ENCODE peak calls at places on chromosomes 11 and 22, in six cellular contexts. I, D, L, P, F and A are unnamed samples.

GRCh38 chr11:31173926-31174680 is 195.4 kb downstream of the DCDC1 start:
- DNase-seq in I (no peak), D (no peak), L (no peak), P (no peak), F (no peak), A (no peak)

GRCh38 chr11:66858186-66858938 is 1.5 kb downstream of the LRFN4 start:
- DNase-seq in I (peak; percentile 61), D (no peak), L (no peak), P (no peak), F (no peak), A (no peak)

GRCh38 chr22:26835929-26836528 is 178.6 kb downstream of the MIAT start:
- DNase-seq in I (no peak), D (peak; percentile 46), L (peak; percentile 11), P (peak; percentile 94), F (peak; percentile 45), A (peak; percentile 94)

GRCh38 chr22:23969071-23969470 is 2.4 kb downstream of the DDTL start:
- DNase-seq in I (no peak), D (no peak), L (no peak), P (no peak), F (no peak), A (no peak)

GRCh38 chr11:97557399-97557798 is 1167.6 kb downstream of the JRKL start:
- DNase-seq in I (no peak), D (no peak), L (no peak), P (no peak), F (peak; percentile 13), A (no peak)

GRCh38 chr22:37953062-37953436 is 352 bp downstream of the C22orf23 start:
- DNase-seq in I (no peak), D (no peak), L (no peak), P (no peak), F (no peak), A (no peak)

GRCh38 chr11:67563354-67564114 is 20.1 kb upstream of the GSTP1 start:
- DNase-seq in I (no peak), D (no peak), L (no peak), P (no peak), F (peak; percentile 92), A (no peak)

GRCh38 chr11:44484211-44484610 is 81.3 kb upstream of the CD82 start:
- DNase-seq in I (no peak), D (no peak), L (no peak), P (peak; percentile 62), F (peak; percentile 12), A (peak; percentile 81)

GRCh38 chr11:115360186-115360824 is 143.9 kb downstream of the CADM1 start:
- DNase-seq in I (no peak), D (no peak), L (no peak), P (no peak), F (no peak), A (no peak)

GRCh38 chr11:94800394-94800793 is 32.2 kb downstream of the AMOTL1 start:
- DNase-seq in I (no peak), D (no peak), L (no peak), P (no peak), F (no peak), A (no peak)

GRCh38 chr22:20429254-20430100 is 8.1 kb downstream of the SCARF2 start:
- DNase-seq in I (peak; percentile 87), D (peak; percentile 63), L (peak; percentile 79), P (peak; percentile 91), F (no peak), A (peak; percentile 96)

GRCh38 chr11:107259826-107260225 is 197.8 kb downstream of the CWF19L2 start:
- DNase-seq in I (no peak), D (no peak), L (no peak), P (no peak), F (no peak), A (no peak)

GRCh38 chr11:12201016-12201985 is 90.9 kb downstream of the MICAL2 start:
- DNase-seq in I (no peak), D (no peak), L (no peak), P (no peak), F (no peak), A (no peak)

GRCh38 chr11:86916330-86916729 is 38.9 kb downstream of the FZD4 start:
- DNase-seq in I (no peak), D (no peak), L (no peak), P (no peak), F (peak; percentile 96), A (no peak)

GRCh38 chr11:104926771-104927470 is 28.7 kb upstream of the CASP12 start:
- DNase-seq in I (no peak), D (no peak), L (no peak), P (peak; percentile 21), F (peak; percentile 19), A (peak; percentile 58)

GRCh38 chr22:36010913-36011312 is 17.7 kb downstream of the RBFOX2 start:
- DNase-seq in I (no peak), D (no peak), L (no peak), P (no peak), F (peak; percentile 27), A (no peak)

GRCh38 chr11:62687508-62688396 is 1.6 kb downstream of the LRRN4CL start:
- DNase-seq in I (peak; percentile 67), D (no peak), L (no peak), P (peak; percentile 85), F (no peak), A (peak; percentile 70)

GRCh38 chr11:128775513-128775912 is 81.6 kb downstream of the FLI1 start:
- DNase-seq in I (no peak), D (no peak), L (no peak), P (no peak), F (no peak), A (no peak)

GRCh38 chr11:125105921-125106320 is 5.5 kb downstream of the TMEM218 start:
- DNase-seq in I (no peak), D (no peak), L (no peak), P (no peak), F (no peak), A (no peak)

GRCh38 chr22:31970490-31971444 is 26.4 kb downstream of the YWHAH start:
- DNase-seq in I (peak; percentile 92), D (peak; percentile 86), L (peak; percentile 81), P (peak; percentile 86), F (peak; percentile 86), A (peak; percentile 99)

GRCh38 chr11:15707971-15708370 is 593.2 kb downstream of the INSC start:
- DNase-seq in I (no peak), D (no peak), L (no peak), P (peak; percentile 11), F (peak; percentile 9), A (peak; percentile 61)

GRCh38 chr11:19253149-19253540 is 12.4 kb upstream of the E2F8 start:
- DNase-seq in I (no peak), D (no peak), L (no peak), P (no peak), F (no peak), A (no peak)

GRCh38 chr11:2259897-2260451 is 10.4 kb downstream of the ASCL2 start:
- DNase-seq in I (peak; percentile 32), D (no peak), L (no peak), P (no peak), F (no peak), A (peak; percentile 36)

DNA sequence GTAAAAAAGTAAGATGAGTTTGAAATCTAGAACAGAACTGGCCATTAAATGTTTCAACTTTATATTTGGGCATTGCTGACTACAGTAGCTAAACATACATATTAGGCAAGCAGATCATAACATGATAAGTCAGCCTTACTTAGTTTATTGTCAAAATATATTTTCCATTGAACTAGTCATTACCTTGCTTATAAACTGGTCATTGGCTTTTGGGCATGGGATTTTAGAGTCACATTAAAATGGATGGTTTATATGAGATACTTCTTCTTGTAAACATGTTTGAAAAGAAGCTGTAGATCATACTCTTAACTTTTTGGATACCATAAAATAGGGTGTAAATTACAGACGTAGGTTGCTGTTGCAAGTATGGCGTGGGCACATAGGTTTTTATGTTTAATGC is 2.7 kb downstream of the HIPK3 start:
- DNase-seq in I (no peak), D (no peak), L (no peak), P (no peak), F (no peak), A (no peak)
- H3K4me3 ChIP-seq in I (peak overlapping the region; percentile 89), D (no peak overlapping the region), L (peak overlapping the region; percentile 49), P (peak overlapping the region; percentile 92), F (peak overlapping the region; percentile 84), A (peak overlapping the region; percentile 98)

GRCh38 chr11:8692417-8692816 is 9.8 kb downstream of the RPL27A start:
- DNase-seq in I (no peak), D (no peak), L (no peak), P (no peak), F (no peak), A (peak; percentile 44)
- H3K4me3 ChIP-seq in I (no peak overlapping the region), D (no peak overlapping the region), L (no peak overlapping the region), P (no peak overlapping the region), F (no peak overlapping the region), A (no peak overlapping the region)

GRCh38 chr11:83192846-83193245 is 666 bp upstream of the ANKRD42 start:
- DNase-seq in I (no peak), D (no peak), L (no peak), P (no peak), F (no peak), A (no peak)

GRCh38 chr11:83193315-83194283 is at the start of gene ANKRD42:
- DNase-seq in I (peak; percentile 93), D (peak; percentile 94), L (peak; percentile 87), P (peak; percentile 99), F (peak; percentile 98), A (peak; percentile 96)

GRCh38 chr11:83194284-83195175 is 1.0 kb downstream of the ANKRD42 start:
- DNase-seq in I (peak; percentile 83), D (peak; percentile 65), L (peak; percentile 51), P (peak; percentile 63), F (peak; percentile 66), A (peak; percentile 83)

GRCh38 chr11:83191491-83191890 is 2.0 kb upstream of the ANKRD42 start:
- DNase-seq in I (no peak), D (no peak), L (no peak), P (no peak), F (no peak), A (no peak)

DNA sequence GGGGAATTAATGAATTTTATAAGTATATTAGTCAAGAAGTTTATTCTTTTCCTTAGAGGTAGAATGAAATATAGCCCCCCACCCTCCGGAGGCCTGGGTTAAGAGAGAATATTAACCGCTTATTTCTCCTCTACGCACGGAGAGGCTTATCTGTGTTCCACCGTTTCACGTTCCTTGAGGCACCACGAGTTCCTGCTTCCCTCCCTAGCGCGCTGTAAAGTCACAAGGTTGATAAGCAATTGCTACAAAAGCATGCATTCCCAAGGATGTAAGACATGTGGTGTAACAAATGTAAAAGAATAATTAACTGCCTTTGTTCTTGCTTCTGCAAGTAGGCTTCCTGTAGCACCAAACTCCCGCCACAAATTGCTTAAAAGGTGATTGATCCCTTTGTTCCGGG is 1.5 kb upstream of the ANKRD42 start:
- DNase-seq in I (no peak), D (no peak), L (no peak), P (no peak), F (no peak), A (no peak)
- H3K4me3 ChIP-seq in I (peak overlapping the region; percentile 87), D (no peak overlapping the region), L (peak overlapping the region; percentile 98), P (peak overlapping the region; percentile 81), F (peak overlapping the region; percentile 96), A (peak overlapping the region; percentile 100)

GRCh38 chr11:47002366-47002765 is 65.8 kb downstream of the CSTPP1 start:
- DNase-seq in I (no peak), D (no peak), L (no peak), P (no peak), F (no peak), A (no peak)

GRCh38 chr11:47001666-47002285 is 65.2 kb downstream of the CSTPP1 start:
- DNase-seq in I (no peak), D (no peak), L (no peak), P (peak; percentile 27), F (no peak), A (no peak)

GRCh38 chr11:47004595-47005033 is 68.1 kb downstream of the CSTPP1 start:
- DNase-seq in I (peak; percentile 69), D (peak; percentile 66), L (no peak), P (no peak), F (peak; percentile 15), A (no peak)

GRCh38 chr11:47005441-47005840 is 68.9 kb downstream of the CSTPP1 start:
- DNase-seq in I (no peak), D (no peak), L (no peak), P (no peak), F (no peak), A (no peak)

GRCh38 chr11:47003180-47003877 is 66.8 kb downstream of the CSTPP1 start:
- DNase-seq in I (no peak), D (no peak), L (no peak), P (no peak), F (no peak), A (no peak)
- H3K4me3 ChIP-seq in I (no peak overlapping the region), D (no peak overlapping the region), L (no peak overlapping the region), P (no peak overlapping the region), F (no peak overlapping the region), A (no peak overlapping the region)